ENCODE peak calls at places on chromosomes 3 and 15, in four cellular contexts. One of them, this sample, is unnamed. For H3K9me3 and H3K4me1, the result is how much of the 10 kb centered on the place peaks cover.

GRCh38 chr15:67116742-67117141 is 51.3 kb downstream of the SMAD3 start:
- DNase-seq in Peyer's patch: no peak
- DNase-seq in ovary: no peak
- DNase-seq in left ventricle myocardium inferior: no peak
- DNase-seq in this sample: no peak

GRCh38 chr3:167876603-167877325 is 141.2 kb downstream of the SERPINI1 start:
- DNase-seq in Peyer's patch: no peak
- DNase-seq in ovary: no peak
- DNase-seq in left ventricle myocardium inferior: no peak
- DNase-seq in this sample: no peak

GRCh38 chr3:11509175-11510000 is 134.3 kb downstream of the VGLL4 start:
- DNase-seq in ovary: peak
- DNase-seq in left ventricle myocardium inferior: peak
- DNase-seq in Peyer's patch: no peak
- DNase-seq in this sample: peak

GRCh38 chr15:89781891-89782618 is 5.9 kb downstream of the MESP2 start:
- DNase-seq in ovary: no peak
- DNase-seq in Peyer's patch: no peak
- DNase-seq in left ventricle myocardium inferior: no peak
- DNase-seq in this sample: no peak

GRCh38 chr3:46971742-46972141 is 4.8 kb downstream of the CCDC12 start:
- DNase-seq in ovary: no peak
- DNase-seq in Peyer's patch: no peak
- DNase-seq in left ventricle myocardium inferior: no peak
- DNase-seq in this sample: no peak

GRCh38 chr3:30135190-30135589 is 471.2 kb upstream of the TGFBR2 start:
- DNase-seq in Peyer's patch: no peak
- DNase-seq in ovary: no peak
- DNase-seq in left ventricle myocardium inferior: peak
- DNase-seq in this sample: no peak

GRCh38 chr3:85141-85540 is 111.4 kb upstream of the CHL1 start:
- DNase-seq in Peyer's patch: no peak
- DNase-seq in left ventricle myocardium inferior: no peak
- DNase-seq in ovary: no peak
- DNase-seq in this sample: no peak

GRCh38 chr3:4504340-4505261 is 11.5 kb downstream of the ITPR1 start:
- DNase-seq in Peyer's patch: no peak
- DNase-seq in ovary: peak
- DNase-seq in left ventricle myocardium inferior: no peak
- DNase-seq in this sample: no peak

GRCh38 chr3:124592658-124593441 is 137.4 kb upstream of the UMPS start:
- DNase-seq in left ventricle myocardium inferior: no peak
- DNase-seq in ovary: no peak
- DNase-seq in Peyer's patch: peak
- DNase-seq in this sample: peak

GRCh38 chr3:157175678-157176077 is 15.7 kb upstream of the CCNL1 start:
- DNase-seq in left ventricle myocardium inferior: no peak
- DNase-seq in Peyer's patch: peak
- DNase-seq in ovary: peak
- DNase-seq in this sample: peak

GRCh38 chr15:61195116-61196002 is 33.7 kb downstream of the RORA start:
- DNase-seq in left ventricle myocardium inferior: no peak
- DNase-seq in ovary: no peak
- DNase-seq in Peyer's patch: no peak
- DNase-seq in this sample: no peak

GRCh38 chr3:152879130-152879789 is 44.3 kb downstream of the P2RY1 start:
- DNase-seq in left ventricle myocardium inferior: no peak
- DNase-seq in ovary: no peak
- DNase-seq in Peyer's patch: no peak
- DNase-seq in this sample: no peak

GRCh38 chr3:5376761-5377160 is 189.3 kb downstream of the EDEM1 start:
- DNase-seq in left ventricle myocardium inferior: no peak
- DNase-seq in Peyer's patch: peak
- DNase-seq in ovary: no peak
- DNase-seq in this sample: no peak

GRCh38 chr3:11168881-11169805 is 14.8 kb downstream of the HRH1 start:
- DNase-seq in Peyer's patch: no peak
- DNase-seq in left ventricle myocardium inferior: no peak
- DNase-seq in ovary: no peak
- DNase-seq in this sample: no peak

GRCh38 chr3:100047455-100048141 is 66.7 kb downstream of the FILIP1L start:
- DNase-seq in Peyer's patch: no peak
- DNase-seq in left ventricle myocardium inferior: no peak
- DNase-seq in ovary: no peak
- DNase-seq in this sample: no peak

GRCh38 chr15:34353627-34354026 is 10.5 kb downstream of the NUTM1 start:
- DNase-seq in Peyer's patch: no peak
- DNase-seq in left ventricle myocardium inferior: no peak
- DNase-seq in ovary: no peak
- DNase-seq in this sample: no peak

GRCh38 chr3:39148116-39149058 is 5.0 kb downstream of the CSRNP1 start:
- DNase-seq in Peyer's patch: peak
- DNase-seq in left ventricle myocardium inferior: no peak
- DNase-seq in ovary: peak
- DNase-seq in this sample: no peak

GRCh38 chr3:188197388-188197847 is 43.5 kb downstream of the LPP start:
- DNase-seq in left ventricle myocardium inferior: peak
- DNase-seq in Peyer's patch: no peak
- DNase-seq in ovary: no peak
- DNase-seq in this sample: no peak

GRCh38 chr15:95495033-95495541 is 835.4 kb upstream of the NR2F2 start:
- DNase-seq in left ventricle myocardium inferior: no peak
- DNase-seq in Peyer's patch: no peak
- DNase-seq in ovary: peak
- DNase-seq in this sample: no peak

GRCh38 chr3:73502609-73503560 is 121.9 kb downstream of the PDZRN3 start:
- DNase-seq in ovary: peak
- DNase-seq in left ventricle myocardium inferior: peak
- DNase-seq in Peyer's patch: peak
- DNase-seq in this sample: peak

GRCh38 chr3:17151598-17152373 is 267.0 kb downstream of the PLCL2 start:
- DNase-seq in ovary: no peak
- DNase-seq in left ventricle myocardium inferior: no peak
- DNase-seq in Peyer's patch: peak
- DNase-seq in this sample: no peak

GRCh38 chr15:77019476-77020331 is 24.8 kb downstream of the PSTPIP1 start:
- DNase-seq in Peyer's patch: no peak
- DNase-seq in ovary: no peak
- DNase-seq in left ventricle myocardium inferior: no peak
- DNase-seq in this sample: no peak

GRCh38 chr15:24772709-24773373 is 97.3 kb downstream of the NPAP1 start:
- DNase-seq in ovary: peak
- DNase-seq in Peyer's patch: peak
- DNase-seq in left ventricle myocardium inferior: peak
- DNase-seq in this sample: peak

GRCh38 chr15:24772256-24772655 is 96.7 kb downstream of the NPAP1 start:
- DNase-seq in ovary: no peak
- DNase-seq in left ventricle myocardium inferior: no peak
- DNase-seq in Peyer's patch: no peak
- DNase-seq in this sample: no peak

DNA sequence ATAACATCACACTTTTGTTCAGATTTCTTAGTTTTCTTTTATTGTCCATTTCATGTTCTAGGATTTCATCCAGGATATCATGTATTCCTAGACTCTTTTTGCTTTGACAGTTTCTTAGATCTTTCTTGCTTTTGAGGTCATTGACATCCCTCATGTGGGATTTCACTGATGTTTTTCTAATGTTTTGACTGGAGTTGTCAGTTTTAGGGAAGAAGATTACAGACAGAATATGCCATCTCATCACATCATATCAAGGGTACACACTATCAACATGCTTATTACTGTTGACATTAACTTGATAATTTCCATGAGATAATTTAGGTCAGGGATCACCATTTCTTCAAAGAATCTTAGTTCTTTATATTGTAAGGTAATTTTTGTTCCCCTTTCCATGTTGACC is 101.7 kb downstream of the NPAP1 start:
- DNase-seq in left ventricle myocardium inferior: no peak
- DNase-seq in Peyer's patch: no peak
- DNase-seq in ovary: no peak
- DNase-seq in this sample: no peak
- H3K9me3 ChIP-seq in left ventricle myocardium inferior: under half
- H3K9me3 ChIP-seq in Peyer's patch: under half
- H3K9me3 ChIP-seq in ovary: under half
- H3K9me3 ChIP-seq in this sample: under half

DNA sequence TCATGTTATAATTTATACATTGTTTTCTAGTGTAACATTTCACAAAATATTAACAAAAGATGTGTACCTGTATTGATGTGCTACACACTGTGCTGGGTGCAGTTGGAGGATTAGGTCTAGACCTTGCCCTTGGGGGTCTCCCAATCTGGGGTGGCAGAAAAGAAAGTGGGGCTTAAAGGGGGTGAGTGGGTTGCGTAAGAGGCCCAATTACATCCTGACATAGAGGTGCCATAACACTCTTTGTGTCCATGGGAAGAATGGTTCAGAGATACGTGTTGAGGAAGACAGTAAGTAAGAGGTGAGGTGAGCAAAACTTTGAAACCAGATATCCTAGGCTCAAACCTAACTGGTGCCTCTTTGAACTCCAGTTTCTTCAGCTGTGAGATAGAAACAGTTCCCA is 31.0 kb downstream of the DLEC1 start:
- DNase-seq in left ventricle myocardium inferior: no peak
- DNase-seq in Peyer's patch: no peak
- DNase-seq in ovary: no peak
- DNase-seq in this sample: no peak
- H3K4me1 ChIP-seq in left ventricle myocardium inferior: under half
- H3K4me1 ChIP-seq in Peyer's patch: under half
- H3K4me1 ChIP-seq in ovary: under half
- H3K4me1 ChIP-seq in this sample: under half

GRCh38 chr3:128923607-128924385 is 44.4 kb downstream of the ACAD9 start:
- DNase-seq in Peyer's patch: no peak
- DNase-seq in left ventricle myocardium inferior: no peak
- DNase-seq in ovary: no peak
- DNase-seq in this sample: no peak
- H3K9me3 ChIP-seq in Peyer's patch: under half
- H3K9me3 ChIP-seq in left ventricle myocardium inferior: under half
- H3K9me3 ChIP-seq in ovary: under half
- H3K9me3 ChIP-seq in this sample: under half

GRCh38 chr15:69736161-69736560 is 283.5 kb downstream of the RPLP1 start:
- DNase-seq in ovary: no peak
- DNase-seq in Peyer's patch: no peak
- DNase-seq in left ventricle myocardium inferior: no peak
- DNase-seq in this sample: no peak
- H3K4me1 ChIP-seq in ovary: under half
- H3K4me1 ChIP-seq in Peyer's patch: under half
- H3K4me1 ChIP-seq in left ventricle myocardium inferior: under half
- H3K4me1 ChIP-seq in this sample: under half

This sample was measured in pancreas.